ENCODE peak calls at places on chromosomes 11 and 22, in six cellular contexts. One of them, this sample, is unnamed.

GRCh38 chr11:72826942-72827480 is 12.8 kb downstream of the ATG16L2 start:
- DNase-seq in Calu3: no peak
- DNase-seq in stimulated activated CD4-positive, alpha-beta T cell treated with anti-CD3 and anti-CD28 coated beads, Interleukin-2, amount 100 ng/mL, for 48 hours: no peak
- DNase-seq in AG09309: no peak
- DNase-seq in neural progenitor cell: no peak
- DNase-seq in NCI-H2107: no peak
- DNase-seq in this sample: no peak

GRCh38 chr11:109298865-109299264 is 123.1 kb upstream of the C11orf87 start:
- DNase-seq in stimulated activated CD4-positive, alpha-beta T cell treated with anti-CD3 and anti-CD28 coated beads, Interleukin-2, amount 100 ng/mL, for 48 hours: no peak
- DNase-seq in NCI-H2107: no peak
- DNase-seq in Calu3: no peak
- DNase-seq in AG09309: peak
- DNase-seq in neural progenitor cell: no peak
- DNase-seq in this sample: no peak

GRCh38 chr11:15194671-15195415 is 80.1 kb downstream of the INSC start:
- DNase-seq in NCI-H2107: no peak
- DNase-seq in neural progenitor cell: no peak
- DNase-seq in AG09309: no peak
- DNase-seq in Calu3: no peak
- DNase-seq in stimulated activated CD4-positive, alpha-beta T cell treated with anti-CD3 and anti-CD28 coated beads, Interleukin-2, amount 100 ng/mL, for 48 hours: no peak
- DNase-seq in this sample: no peak

GRCh38 chr22:19597399-19597735 is 73.2 kb upstream of the CLDN5 start:
- DNase-seq in neural progenitor cell: no peak
- DNase-seq in AG09309: no peak
- DNase-seq in NCI-H2107: no peak
- DNase-seq in Calu3: no peak
- DNase-seq in stimulated activated CD4-positive, alpha-beta T cell treated with anti-CD3 and anti-CD28 coated beads, Interleukin-2, amount 100 ng/mL, for 48 hours: no peak
- DNase-seq in this sample: no peak

GRCh38 chr22:48827904-48828555 is 999.6 kb downstream of the BRD1 start:
- DNase-seq in NCI-H2107: no peak
- DNase-seq in Calu3: no peak
- DNase-seq in stimulated activated CD4-positive, alpha-beta T cell treated with anti-CD3 and anti-CD28 coated beads, Interleukin-2, amount 100 ng/mL, for 48 hours: no peak
- DNase-seq in AG09309: no peak
- DNase-seq in neural progenitor cell: no peak
- DNase-seq in this sample: no peak

GRCh38 chr11:57777969-57778317 is 16.3 kb downstream of the CTNND1 start:
- DNase-seq in stimulated activated CD4-positive, alpha-beta T cell treated with anti-CD3 and anti-CD28 coated beads, Interleukin-2, amount 100 ng/mL, for 48 hours: no peak
- DNase-seq in AG09309: no peak
- DNase-seq in neural progenitor cell: peak
- DNase-seq in Calu3: no peak
- DNase-seq in NCI-H2107: no peak
- DNase-seq in this sample: no peak

GRCh38 chr11:130418210-130418609 is 10.2 kb downstream of the ADAMTS8 start:
- DNase-seq in stimulated activated CD4-positive, alpha-beta T cell treated with anti-CD3 and anti-CD28 coated beads, Interleukin-2, amount 100 ng/mL, for 48 hours: no peak
- DNase-seq in neural progenitor cell: no peak
- DNase-seq in NCI-H2107: no peak
- DNase-seq in Calu3: no peak
- DNase-seq in AG09309: no peak
- DNase-seq in this sample: no peak

GRCh38 chr11:126359431-126360048 is 4.1 kb downstream of the ST3GAL4 start:
- DNase-seq in stimulated activated CD4-positive, alpha-beta T cell treated with anti-CD3 and anti-CD28 coated beads, Interleukin-2, amount 100 ng/mL, for 48 hours: no peak
- DNase-seq in neural progenitor cell: no peak
- DNase-seq in NCI-H2107: no peak
- DNase-seq in AG09309: peak
- DNase-seq in Calu3: no peak
- DNase-seq in this sample: no peak

GRCh38 chr11:92311616-92312449 is 87.2 kb downstream of the FAT3 start:
- DNase-seq in AG09309: no peak
- DNase-seq in stimulated activated CD4-positive, alpha-beta T cell treated with anti-CD3 and anti-CD28 coated beads, Interleukin-2, amount 100 ng/mL, for 48 hours: no peak
- DNase-seq in Calu3: no peak
- DNase-seq in NCI-H2107: no peak
- DNase-seq in neural progenitor cell: peak
- DNase-seq in this sample: no peak

GRCh38 chr11:103953797-103954495 is 82.5 kb upstream of the DDI1 start:
- DNase-seq in NCI-H2107: no peak
- DNase-seq in AG09309: no peak
- DNase-seq in neural progenitor cell: no peak
- DNase-seq in Calu3: no peak
- DNase-seq in stimulated activated CD4-positive, alpha-beta T cell treated with anti-CD3 and anti-CD28 coated beads, Interleukin-2, amount 100 ng/mL, for 48 hours: no peak
- DNase-seq in this sample: no peak

GRCh38 chr11:78319453-78319955 is 98.1 kb downstream of the GAB2 start:
- DNase-seq in AG09309: no peak
- DNase-seq in Calu3: no peak
- DNase-seq in neural progenitor cell: no peak
- DNase-seq in NCI-H2107: no peak
- DNase-seq in stimulated activated CD4-positive, alpha-beta T cell treated with anti-CD3 and anti-CD28 coated beads, Interleukin-2, amount 100 ng/mL, for 48 hours: no peak
- DNase-seq in this sample: no peak

GRCh38 chr22:27406389-27406861 is 395.1 kb downstream of the MN1 start:
- DNase-seq in AG09309: no peak
- DNase-seq in Calu3: no peak
- DNase-seq in neural progenitor cell: no peak
- DNase-seq in stimulated activated CD4-positive, alpha-beta T cell treated with anti-CD3 and anti-CD28 coated beads, Interleukin-2, amount 100 ng/mL, for 48 hours: no peak
- DNase-seq in NCI-H2107: no peak
- DNase-seq in this sample: no peak

GRCh38 chr11:78796956-78797355 is 222.3 kb upstream of the NARS2 start:
- DNase-seq in NCI-H2107: no peak
- DNase-seq in stimulated activated CD4-positive, alpha-beta T cell treated with anti-CD3 and anti-CD28 coated beads, Interleukin-2, amount 100 ng/mL, for 48 hours: no peak
- DNase-seq in Calu3: no peak
- DNase-seq in AG09309: peak
- DNase-seq in neural progenitor cell: no peak
- DNase-seq in this sample: no peak

GRCh38 chr11:57681168-57681567 is 13.3 kb downstream of the ZDHHC5 start:
- DNase-seq in Calu3: no peak
- DNase-seq in stimulated activated CD4-positive, alpha-beta T cell treated with anti-CD3 and anti-CD28 coated beads, Interleukin-2, amount 100 ng/mL, for 48 hours: no peak
- DNase-seq in NCI-H2107: no peak
- DNase-seq in AG09309: no peak
- DNase-seq in neural progenitor cell: no peak
- DNase-seq in this sample: no peak